ENCODE peak calls at places on chromosome 21, in eight cellular contexts. G is choroid plexus epithelial cell, D is prostate gland, P is fibroblast of lung, T is sciatic nerve, L is GM20000, S is EL, I is small intestine. O is an unnamed sample.
A peak's percentile ranks its signal among the peaks of the same experiment; 100 is the strongest.

GRCh38 chr21:42362198-42362597 is 4.1 kb downstream of the TFF1 start:
- DNase-seq in G (no peak), D (no peak), P (no peak), T (no peak), L (no peak), S (no peak), I (no peak), O (no peak)

GRCh38 chr21:43834146-43834905 is 30.7 kb upstream of the AGPAT3 start:
- DNase-seq in G (no peak), D (no peak), P (no peak), T (no peak), L (no peak), S (no peak), I (no peak), O (no peak)

GRCh38 chr21:41211041-41211426 is 43.1 kb downstream of the BACE2 start:
- DNase-seq in G (no peak), D (no peak), P (no peak), T (peak; percentile 26), L (no peak), S (no peak), I (no peak), O (no peak)

GRCh38 chr21:42190492-42190875 is 28.5 kb upstream of the ABCG1 start:
- DNase-seq in G (no peak), D (no peak), P (no peak), T (no peak), L (no peak), S (no peak), I (no peak), O (no peak)

GRCh38 chr21:34510148-34511142 is 1.6 kb downstream of the KCNE1 start:
- DNase-seq in G (peak; percentile 89), D (no peak), P (peak; percentile 70), T (peak; percentile 86), L (peak; percentile 76), S (peak; percentile 70), I (peak; percentile 84), O (peak; percentile 70)

GRCh38 chr21:32515869-32516268 is 69.5 kb downstream of the TCP10L start:
- DNase-seq in G (peak; percentile 81), D (no peak), P (peak; percentile 68), T (no peak), L (no peak), S (no peak), I (no peak), O (no peak)

GRCh38 chr21:35843911-35844667 is 216.2 kb downstream of the SETD4 start:
- DNase-seq in G (no peak), D (no peak), P (no peak), T (no peak), L (no peak), S (no peak), I (no peak), O (no peak)

GRCh38 chr21:35720065-35720810 is 340.1 kb downstream of the SETD4 start:
- DNase-seq in G (no peak), D (no peak), P (no peak), T (no peak), L (no peak), S (no peak), I (no peak), O (no peak)

GRCh38 chr21:44756416-44757185 is 45.0 kb downstream of the UBE2G2 start:
- DNase-seq in G (no peak), D (no peak), P (no peak), T (peak; percentile 42), L (no peak), S (no peak), I (no peak), O (no peak)

GRCh38 chr21:46188226-46189212 is 4.3 kb upstream of the SPATC1L start:
- DNase-seq in G (peak; percentile 62), D (peak; percentile 82), P (peak; percentile 44), T (no peak), L (no peak), S (peak; percentile 76), I (peak; percentile 43), O (peak; percentile 35)

GRCh38 chr21:34091032-34091431 is 17.7 kb downstream of the MRPS6 start:
- DNase-seq in G (no peak), D (no peak), P (no peak), T (no peak), L (no peak), S (no peak), I (no peak), O (no peak)

GRCh38 chr21:34890724-34891609 is 158.1 kb downstream of the RUNX1 start:
- DNase-seq in G (peak; percentile 64), D (no peak), P (peak; percentile 61), T (peak; percentile 74), L (no peak), S (peak; percentile 58), I (peak; percentile 25), O (no peak)

GRCh38 chr21:26405735-26406361 is 167.2 kb downstream of the CYYR1 start:
- DNase-seq in G (peak; percentile 87), D (no peak), P (peak; percentile 75), T (no peak), L (peak; percentile 8), S (peak; percentile 90), I (no peak), O (peak; percentile 7)

GRCh38 chr21:35850029-35850428 is 210.3 kb downstream of the SETD4 start:
- DNase-seq in G (peak; percentile 71), D (no peak), P (peak; percentile 81), T (no peak), L (no peak), S (peak; percentile 60), I (no peak), O (no peak)

GRCh38 chr21:23887709-23888303 is 1719.5 kb downstream of the MRPL39 start:
- DNase-seq in G (no peak), D (no peak), P (no peak), T (no peak), L (no peak), S (no peak), I (peak; percentile 2), O (no peak)

GRCh38 chr21:31372176-31372765 is 28.2 kb upstream of the TIAM1 start:
- DNase-seq in G (no peak), D (no peak), P (no peak), T (no peak), L (no peak), S (no peak), I (no peak), O (no peak)

O was measured in thyroid gland.